ENCODE peak calls at places on chromosome 19, in eight cellular contexts. One of them, this sample, is unnamed.

GRCh38 chr19:6580313-6580712 is 10.6 kb downstream of the CD70 start:
- DNase-seq in amniotic stem cell: no peak
- DNase-seq in NCI-H774: no peak
- DNase-seq in activated T-helper 1 cell treated with anti-CD3 and anti-CD28 coated beads, Interleukin-2, amount 50 U/mL, for 16 hours: no peak
- DNase-seq in NCI-H1092: no peak
- DNase-seq in stimulated activated CD4-positive, alpha-beta T cell treated with anti-CD3 and anti-CD28 coated beads, Interleukin-15, amount 100 ng/mL, for 1 hour: no peak
- DNase-seq in stimulated activated CD8-positive, alpha-beta memory T cell treated with anti-CD3 and anti-CD28 coated beads, Interleukin-7, amount 100 ng/mL, for 1 hour: no peak
- DNase-seq in astrocyte: peak
- DNase-seq in this sample: no peak

GRCh38 chr19:45767881-45768643 is 990 bp downstream of the SIX5 start:
- DNase-seq in amniotic stem cell: no peak
- DNase-seq in NCI-H774: no peak
- DNase-seq in activated T-helper 1 cell treated with anti-CD3 and anti-CD28 coated beads, Interleukin-2, amount 50 U/mL, for 16 hours: no peak
- DNase-seq in NCI-H1092: no peak
- DNase-seq in stimulated activated CD4-positive, alpha-beta T cell treated with anti-CD3 and anti-CD28 coated beads, Interleukin-15, amount 100 ng/mL, for 1 hour: no peak
- DNase-seq in stimulated activated CD8-positive, alpha-beta memory T cell treated with anti-CD3 and anti-CD28 coated beads, Interleukin-7, amount 100 ng/mL, for 1 hour: no peak
- DNase-seq in astrocyte: peak
- DNase-seq in this sample: no peak

GRCh38 chr19:53870485-53870844 is 2.8 kb downstream of the MYADM start:
- DNase-seq in amniotic stem cell: no peak
- DNase-seq in NCI-H774: no peak
- DNase-seq in activated T-helper 1 cell treated with anti-CD3 and anti-CD28 coated beads, Interleukin-2, amount 50 U/mL, for 16 hours: no peak
- DNase-seq in NCI-H1092: no peak
- DNase-seq in stimulated activated CD4-positive, alpha-beta T cell treated with anti-CD3 and anti-CD28 coated beads, Interleukin-15, amount 100 ng/mL, for 1 hour: no peak
- DNase-seq in stimulated activated CD8-positive, alpha-beta memory T cell treated with anti-CD3 and anti-CD28 coated beads, Interleukin-7, amount 100 ng/mL, for 1 hour: no peak
- DNase-seq in astrocyte: no peak
- DNase-seq in this sample: no peak

GRCh38 chr19:54203151-54203611 is 2.5 kb downstream of the RPS9 start:
- DNase-seq in amniotic stem cell: no peak
- DNase-seq in NCI-H774: no peak
- DNase-seq in activated T-helper 1 cell treated with anti-CD3 and anti-CD28 coated beads, Interleukin-2, amount 50 U/mL, for 16 hours: no peak
- DNase-seq in NCI-H1092: no peak
- DNase-seq in stimulated activated CD4-positive, alpha-beta T cell treated with anti-CD3 and anti-CD28 coated beads, Interleukin-15, amount 100 ng/mL, for 1 hour: no peak
- DNase-seq in stimulated activated CD8-positive, alpha-beta memory T cell treated with anti-CD3 and anti-CD28 coated beads, Interleukin-7, amount 100 ng/mL, for 1 hour: no peak
- DNase-seq in astrocyte: no peak
- DNase-seq in this sample: no peak

GRCh38 chr19:52992109-52993004 is 21.4 kb upstream of the ERVV-1 start:
- DNase-seq in amniotic stem cell: no peak
- DNase-seq in NCI-H774: no peak
- DNase-seq in activated T-helper 1 cell treated with anti-CD3 and anti-CD28 coated beads, Interleukin-2, amount 50 U/mL, for 16 hours: no peak
- DNase-seq in NCI-H1092: no peak
- DNase-seq in stimulated activated CD4-positive, alpha-beta T cell treated with anti-CD3 and anti-CD28 coated beads, Interleukin-15, amount 100 ng/mL, for 1 hour: no peak
- DNase-seq in stimulated activated CD8-positive, alpha-beta memory T cell treated with anti-CD3 and anti-CD28 coated beads, Interleukin-7, amount 100 ng/mL, for 1 hour: no peak
- DNase-seq in astrocyte: no peak
- DNase-seq in this sample: no peak

GRCh38 chr19:10430505-10431253 is 10.3 kb downstream of the PDE4A start:
- DNase-seq in amniotic stem cell: no peak
- DNase-seq in NCI-H774: peak
- DNase-seq in activated T-helper 1 cell treated with anti-CD3 and anti-CD28 coated beads, Interleukin-2, amount 50 U/mL, for 16 hours: no peak
- DNase-seq in NCI-H1092: no peak
- DNase-seq in stimulated activated CD4-positive, alpha-beta T cell treated with anti-CD3 and anti-CD28 coated beads, Interleukin-15, amount 100 ng/mL, for 1 hour: no peak
- DNase-seq in stimulated activated CD8-positive, alpha-beta memory T cell treated with anti-CD3 and anti-CD28 coated beads, Interleukin-7, amount 100 ng/mL, for 1 hour: no peak
- DNase-seq in astrocyte: no peak
- DNase-seq in this sample: no peak

GRCh38 chr19:5563941-5564612 is 3.7 kb downstream of the TINCR start:
- DNase-seq in amniotic stem cell: no peak
- DNase-seq in NCI-H774: no peak
- DNase-seq in activated T-helper 1 cell treated with anti-CD3 and anti-CD28 coated beads, Interleukin-2, amount 50 U/mL, for 16 hours: no peak
- DNase-seq in NCI-H1092: no peak
- DNase-seq in stimulated activated CD4-positive, alpha-beta T cell treated with anti-CD3 and anti-CD28 coated beads, Interleukin-15, amount 100 ng/mL, for 1 hour: no peak
- DNase-seq in stimulated activated CD8-positive, alpha-beta memory T cell treated with anti-CD3 and anti-CD28 coated beads, Interleukin-7, amount 100 ng/mL, for 1 hour: no peak
- DNase-seq in astrocyte: no peak
- DNase-seq in this sample: no peak

GRCh38 chr19:9144920-9145319 is 4.7 kb downstream of the ZNF317 start:
- DNase-seq in amniotic stem cell: no peak
- DNase-seq in NCI-H774: no peak
- DNase-seq in activated T-helper 1 cell treated with anti-CD3 and anti-CD28 coated beads, Interleukin-2, amount 50 U/mL, for 16 hours: no peak
- DNase-seq in NCI-H1092: no peak
- DNase-seq in stimulated activated CD4-positive, alpha-beta T cell treated with anti-CD3 and anti-CD28 coated beads, Interleukin-15, amount 100 ng/mL, for 1 hour: no peak
- DNase-seq in stimulated activated CD8-positive, alpha-beta memory T cell treated with anti-CD3 and anti-CD28 coated beads, Interleukin-7, amount 100 ng/mL, for 1 hour: no peak
- DNase-seq in astrocyte: no peak
- DNase-seq in this sample: no peak

GRCh38 chr19:5290336-5291262 is 50.0 kb downstream of the PTPRS start:
- DNase-seq in amniotic stem cell: no peak
- DNase-seq in NCI-H774: no peak
- DNase-seq in activated T-helper 1 cell treated with anti-CD3 and anti-CD28 coated beads, Interleukin-2, amount 50 U/mL, for 16 hours: no peak
- DNase-seq in NCI-H1092: no peak
- DNase-seq in stimulated activated CD4-positive, alpha-beta T cell treated with anti-CD3 and anti-CD28 coated beads, Interleukin-15, amount 100 ng/mL, for 1 hour: no peak
- DNase-seq in stimulated activated CD8-positive, alpha-beta memory T cell treated with anti-CD3 and anti-CD28 coated beads, Interleukin-7, amount 100 ng/mL, for 1 hour: no peak
- DNase-seq in astrocyte: no peak
- DNase-seq in this sample: no peak

GRCh38 chr19:8001995-8002849 is 3.2 kb downstream of the ELAVL1 start:
- DNase-seq in amniotic stem cell: peak
- DNase-seq in NCI-H774: peak
- DNase-seq in activated T-helper 1 cell treated with anti-CD3 and anti-CD28 coated beads, Interleukin-2, amount 50 U/mL, for 16 hours: peak
- DNase-seq in NCI-H1092: no peak
- DNase-seq in stimulated activated CD4-positive, alpha-beta T cell treated with anti-CD3 and anti-CD28 coated beads, Interleukin-15, amount 100 ng/mL, for 1 hour: peak
- DNase-seq in stimulated activated CD8-positive, alpha-beta memory T cell treated with anti-CD3 and anti-CD28 coated beads, Interleukin-7, amount 100 ng/mL, for 1 hour: peak
- DNase-seq in astrocyte: peak
- DNase-seq in this sample: peak

GRCh38 chr19:58513694-58514563 is 2.1 kb upstream of the SLC27A5 start:
- DNase-seq in amniotic stem cell: peak
- DNase-seq in NCI-H774: peak
- DNase-seq in activated T-helper 1 cell treated with anti-CD3 and anti-CD28 coated beads, Interleukin-2, amount 50 U/mL, for 16 hours: peak
- DNase-seq in NCI-H1092: peak
- DNase-seq in stimulated activated CD4-positive, alpha-beta T cell treated with anti-CD3 and anti-CD28 coated beads, Interleukin-15, amount 100 ng/mL, for 1 hour: peak
- DNase-seq in stimulated activated CD8-positive, alpha-beta memory T cell treated with anti-CD3 and anti-CD28 coated beads, Interleukin-7, amount 100 ng/mL, for 1 hour: peak
- DNase-seq in astrocyte: peak
- DNase-seq in this sample: peak

GRCh38 chr19:13758795-13759194 is 5.5 kb upstream of the MRI1 start:
- DNase-seq in amniotic stem cell: no peak
- DNase-seq in NCI-H774: no peak
- DNase-seq in activated T-helper 1 cell treated with anti-CD3 and anti-CD28 coated beads, Interleukin-2, amount 50 U/mL, for 16 hours: no peak
- DNase-seq in NCI-H1092: no peak
- DNase-seq in stimulated activated CD4-positive, alpha-beta T cell treated with anti-CD3 and anti-CD28 coated beads, Interleukin-15, amount 100 ng/mL, for 1 hour: no peak
- DNase-seq in stimulated activated CD8-positive, alpha-beta memory T cell treated with anti-CD3 and anti-CD28 coated beads, Interleukin-7, amount 100 ng/mL, for 1 hour: no peak
- DNase-seq in astrocyte: no peak
- DNase-seq in this sample: no peak

GRCh38 chr19:50357178-50358100 is 8.0 kb downstream of the NAPSA start:
- DNase-seq in amniotic stem cell: peak
- DNase-seq in NCI-H774: peak
- DNase-seq in activated T-helper 1 cell treated with anti-CD3 and anti-CD28 coated beads, Interleukin-2, amount 50 U/mL, for 16 hours: peak
- DNase-seq in NCI-H1092: peak
- DNase-seq in stimulated activated CD4-positive, alpha-beta T cell treated with anti-CD3 and anti-CD28 coated beads, Interleukin-15, amount 100 ng/mL, for 1 hour: peak
- DNase-seq in stimulated activated CD8-positive, alpha-beta memory T cell treated with anti-CD3 and anti-CD28 coated beads, Interleukin-7, amount 100 ng/mL, for 1 hour: peak
- DNase-seq in astrocyte: peak
- DNase-seq in this sample: no peak

GRCh38 chr19:1400281-1401137 is 833 bp downstream of the GAMT start:
- DNase-seq in amniotic stem cell: no peak
- DNase-seq in NCI-H774: no peak
- DNase-seq in activated T-helper 1 cell treated with anti-CD3 and anti-CD28 coated beads, Interleukin-2, amount 50 U/mL, for 16 hours: no peak
- DNase-seq in NCI-H1092: no peak
- DNase-seq in stimulated activated CD4-positive, alpha-beta T cell treated with anti-CD3 and anti-CD28 coated beads, Interleukin-15, amount 100 ng/mL, for 1 hour: no peak
- DNase-seq in stimulated activated CD8-positive, alpha-beta memory T cell treated with anti-CD3 and anti-CD28 coated beads, Interleukin-7, amount 100 ng/mL, for 1 hour: no peak
- DNase-seq in astrocyte: no peak
- DNase-seq in this sample: no peak

GRCh38 chr19:39334444-39334976 is 1.3 kb downstream of the GMFG start:
- DNase-seq in amniotic stem cell: no peak
- DNase-seq in NCI-H774: no peak
- DNase-seq in activated T-helper 1 cell treated with anti-CD3 and anti-CD28 coated beads, Interleukin-2, amount 50 U/mL, for 16 hours: no peak
- DNase-seq in NCI-H1092: no peak
- DNase-seq in stimulated activated CD4-positive, alpha-beta T cell treated with anti-CD3 and anti-CD28 coated beads, Interleukin-15, amount 100 ng/mL, for 1 hour: no peak
- DNase-seq in stimulated activated CD8-positive, alpha-beta memory T cell treated with anti-CD3 and anti-CD28 coated beads, Interleukin-7, amount 100 ng/mL, for 1 hour: no peak
- DNase-seq in astrocyte: no peak
- DNase-seq in this sample: no peak

GRCh38 chr19:41850381-41850780 is 5.5 kb downstream of the DMRTC2 start:
- DNase-seq in amniotic stem cell: no peak
- DNase-seq in NCI-H774: no peak
- DNase-seq in activated T-helper 1 cell treated with anti-CD3 and anti-CD28 coated beads, Interleukin-2, amount 50 U/mL, for 16 hours: no peak
- DNase-seq in NCI-H1092: no peak
- DNase-seq in stimulated activated CD4-positive, alpha-beta T cell treated with anti-CD3 and anti-CD28 coated beads, Interleukin-15, amount 100 ng/mL, for 1 hour: no peak
- DNase-seq in stimulated activated CD8-positive, alpha-beta memory T cell treated with anti-CD3 and anti-CD28 coated beads, Interleukin-7, amount 100 ng/mL, for 1 hour: no peak
- DNase-seq in astrocyte: no peak
- DNase-seq in this sample: no peak

GRCh38 chr19:56988271-56988670 is 131.5 kb upstream of the USP29 start:
- DNase-seq in amniotic stem cell: no peak
- DNase-seq in NCI-H774: no peak
- DNase-seq in activated T-helper 1 cell treated with anti-CD3 and anti-CD28 coated beads, Interleukin-2, amount 50 U/mL, for 16 hours: no peak
- DNase-seq in NCI-H1092: no peak
- DNase-seq in stimulated activated CD4-positive, alpha-beta T cell treated with anti-CD3 and anti-CD28 coated beads, Interleukin-15, amount 100 ng/mL, for 1 hour: no peak
- DNase-seq in stimulated activated CD8-positive, alpha-beta memory T cell treated with anti-CD3 and anti-CD28 coated beads, Interleukin-7, amount 100 ng/mL, for 1 hour: no peak
- DNase-seq in astrocyte: no peak
- DNase-seq in this sample: no peak

GRCh38 chr19:47435196-47435595 is 15.9 kb upstream of the MEIS3 start:
- DNase-seq in amniotic stem cell: no peak
- DNase-seq in NCI-H774: no peak
- DNase-seq in activated T-helper 1 cell treated with anti-CD3 and anti-CD28 coated beads, Interleukin-2, amount 50 U/mL, for 16 hours: no peak
- DNase-seq in NCI-H1092: no peak
- DNase-seq in stimulated activated CD4-positive, alpha-beta T cell treated with anti-CD3 and anti-CD28 coated beads, Interleukin-15, amount 100 ng/mL, for 1 hour: no peak
- DNase-seq in stimulated activated CD8-positive, alpha-beta memory T cell treated with anti-CD3 and anti-CD28 coated beads, Interleukin-7, amount 100 ng/mL, for 1 hour: no peak
- DNase-seq in astrocyte: no peak
- DNase-seq in this sample: no peak

GRCh38 chr19:36604656-36605100 is 435 bp upstream of the ZNF382 start:
- DNase-seq in amniotic stem cell: peak
- DNase-seq in NCI-H774: no peak
- DNase-seq in activated T-helper 1 cell treated with anti-CD3 and anti-CD28 coated beads, Interleukin-2, amount 50 U/mL, for 16 hours: peak
- DNase-seq in NCI-H1092: no peak
- DNase-seq in stimulated activated CD4-positive, alpha-beta T cell treated with anti-CD3 and anti-CD28 coated beads, Interleukin-15, amount 100 ng/mL, for 1 hour: peak
- DNase-seq in stimulated activated CD8-positive, alpha-beta memory T cell treated with anti-CD3 and anti-CD28 coated beads, Interleukin-7, amount 100 ng/mL, for 1 hour: peak
- DNase-seq in astrocyte: peak
- DNase-seq in this sample: no peak

This sample was measured in NCI-H1048.